ENCODE peak calls at places on chromosomes 2 and 18, in four cellular contexts. L, X, B and D are unnamed samples.
A peak's percentile ranks its signal among the peaks of the same experiment; 100 is the strongest.

GRCh38 chr2:164933751-164934189 is 21.6 kb downstream of the SLC38A11 start:
- DNase-seq in B (no peak), L (no peak), X (no peak), D (no peak)

GRCh38 chr2:28709101-28709500 is 42.5 kb upstream of the PPP1CB start:
- DNase-seq in B (no peak), X (no peak), L (no peak), D (no peak)

GRCh38 chr2:64750817-64751285 is 97.1 kb upstream of the SERTAD2 start:
- DNase-seq in B (no peak), X (peak; percentile 91), L (peak; percentile 98), D (peak; percentile 97)

GRCh38 chr2:189022002-189022401 is 47.8 kb downstream of the COL3A1 start:
- DNase-seq in L (no peak), X (no peak), B (peak; percentile 89), D (no peak)

GRCh38 chr18:62510744-62511143 is 12.1 kb upstream of the ZCCHC2 start:
- DNase-seq in L (no peak), X (no peak), B (no peak), D (no peak)

GRCh38 chr2:206212673-206213513 is 53.2 kb downstream of the EEF1B2 start:
- DNase-seq in X (no peak), B (peak; percentile 63), L (no peak), D (no peak)

GRCh38 chr18:48949051-48949605 is 1.6 kb downstream of the SMAD7 start:
- DNase-seq in L (no peak), X (no peak), B (no peak), D (no peak)

GRCh38 chr2:73984203-73984921 is at the start of gene TET3:
- DNase-seq in B (no peak), L (no peak), X (no peak), D (peak; percentile 49)

GRCh38 chr2:188042412-188042811 is 249.3 kb upstream of the GULP1 start:
- DNase-seq in B (peak; percentile 85), L (no peak), X (no peak), D (no peak)

GRCh38 chr2:162582357-162582798 is 238.4 kb downstream of the GCA start:
- DNase-seq in X (no peak), B (peak; percentile 36), L (no peak), D (no peak)

GRCh38 chr18:52392160-52392559 is 52.2 kb downstream of the DCC start:
- DNase-seq in L (no peak), X (no peak), B (no peak), D (no peak)

GRCh38 chr2:55490554-55490953 is 29.0 kb upstream of the CFAP36 start:
- DNase-seq in L (peak; percentile 92), X (peak; percentile 4), B (peak; percentile 65), D (no peak)

GRCh38 chr18:9862686-9863085 is 23.1 kb upstream of the TXNDC2 start:
- DNase-seq in B (no peak), X (no peak), L (no peak), D (no peak)

GRCh38 chr18:13543144-13543543 is 183.2 kb downstream of the FAM210A start:
- DNase-seq in X (no peak), L (no peak), B (no peak), D (no peak)

GRCh38 chr2:43441195-43441594 is 154.6 kb downstream of the THADA start:
- DNase-seq in B (no peak), X (no peak), L (no peak), D (no peak)

GRCh38 chr2:8685697-8686358 is 4.0 kb downstream of the ID2 start:
- DNase-seq in L (no peak), X (no peak), B (no peak), D (peak; percentile 77)

GRCh38 chr2:27714851-27715291 is 51.2 kb downstream of the SLC4A1AP start:
- DNase-seq in L (no peak), B (no peak), X (no peak), D (peak; percentile 29)

GRCh38 chr18:34787931-34788532 is 77.9 kb downstream of the DTNA start:
- DNase-seq in B (peak; percentile 25), X (no peak), L (peak; percentile 26), D (no peak)

GRCh38 chr2:121058852-121059558 is 226.0 kb downstream of the TFCP2L1 start:
- DNase-seq in X (no peak), L (no peak), B (no peak), D (no peak)

GRCh38 chr18:24488824-24489493 is 28.5 kb downstream of the HRH4 start:
- DNase-seq in L (peak; percentile 2), B (peak; percentile 11), X (no peak), D (no peak)

GRCh38 chr2:234496835-234497591 is at the start of gene ARL4C:
- DNase-seq in B (peak; percentile 46), X (no peak), L (no peak), D (peak; percentile 73)

GRCh38 chr18:51068111-51068510 is 38.1 kb downstream of the SMAD4 start:
- DNase-seq in L (no peak), X (no peak), B (peak; percentile 79), D (no peak)

GRCh38 chr2:164474873-164475272 is 146.4 kb downstream of the GRB14 start:
- DNase-seq in X (no peak), L (no peak), B (no peak), D (no peak)

GRCh38 chr2:209426432-209426831 is 2.6 kb downstream of the MAP2 start:
- DNase-seq in X (no peak), L (peak; percentile 40), B (peak; percentile 51), D (no peak)

GRCh38 chr2:134455426-134455825 is 201.6 kb downstream of the MGAT5 start:
- DNase-seq in B (no peak), L (no peak), X (no peak), D (no peak)

GRCh38 chr2:112001136-112001764 is 53.8 kb upstream of the TMEM87B start:
- DNase-seq in B (no peak), L (no peak), X (no peak), D (no peak)

GRCh38 chr2:8334866-8335325 is 347.0 kb upstream of the ID2 start:
- DNase-seq in L (no peak), X (no peak), B (no peak), D (no peak)

GRCh38 chr2:121294881-121295840 is 10.2 kb upstream of the TFCP2L1 start:
- DNase-seq in B (no peak), X (no peak), L (no peak), D (no peak)